ENCODE peak calls at places on chromosomes 16 and 17, in six cellular contexts. W is A549, E is endothelial cell of umbilical vein, G is K562, O is GM12878, T is HepG2. V is an unnamed sample.

GRCh38 chr17:67779098-67779672 is 46.1 kb upstream of the BPTF start:
- DNase-seq in W (peak), E (peak), G (peak), O (no peak), T (peak), V (peak)

GRCh38 chr16:84689126-84689525 is 10.7 kb upstream of the USP10 start:
- DNase-seq in W (no peak), E (peak), G (no peak), O (no peak), T (no peak), V (no peak)

GRCh38 chr17:61399131-61400057 is at the start of gene TBX2:
- DNase-seq in W (peak), E (no peak), G (no peak), O (no peak), T (peak), V (no peak)

GRCh38 chr17:29977836-29978235 is 36.4 kb downstream of the EFCAB5 start:
- DNase-seq in W (no peak), E (no peak), G (no peak), O (no peak), T (no peak), V (no peak)

GRCh38 chr17:69492410-69493071 is 78.0 kb downstream of the MAP2K6 start:
- DNase-seq in W (peak), E (no peak), G (no peak), O (no peak), T (no peak), V (no peak)

GRCh38 chr16:65965632-65966031 is 400.9 kb upstream of the CDH5 start:
- DNase-seq in W (no peak), E (no peak), G (no peak), O (no peak), T (no peak), V (no peak)

GRCh38 chr16:17269434-17269833 is 201.3 kb downstream of the XYLT1 start:
- DNase-seq in W (no peak), E (no peak), G (no peak), O (no peak), T (no peak), V (peak)

GRCh38 chr16:50644730-50645129 is 36.4 kb downstream of the SNX20 start:
- DNase-seq in W (no peak), E (no peak), G (no peak), O (no peak), T (no peak), V (peak)

GRCh38 chr16:23006380-23006779 is 142.9 kb downstream of the USP31 start:
- DNase-seq in W (no peak), E (no peak), G (no peak), O (no peak), T (no peak), V (peak)

GRCh38 chr17:40514013-40514875 is 12.8 kb upstream of the TNS4 start:
- DNase-seq in W (no peak), E (no peak), G (no peak), O (no peak), T (no peak), V (no peak)

GRCh38 chr16:84751947-84752346 is 52.1 kb downstream of the USP10 start:
- DNase-seq in W (no peak), E (peak), G (no peak), O (peak), T (no peak), V (peak)

GRCh38 chr16:14600164-14600563 is 29.9 kb downstream of the PARN start:
- DNase-seq in W (peak), E (peak), G (peak), O (no peak), T (peak), V (peak)

GRCh38 chr17:17363638-17364337 is 60.6 kb downstream of the NT5M start:
- DNase-seq in W (no peak), E (no peak), G (no peak), O (no peak), T (no peak), V (no peak)

GRCh38 chr16:5709889-5710288 is 612.3 kb upstream of the EEF2KMT start:
- DNase-seq in W (no peak), E (no peak), G (no peak), O (no peak), T (no peak), V (peak)

GRCh38 chr16:72561-73537 is at the start of gene RHBDF1:
- DNase-seq in W (peak), E (peak), G (peak), O (no peak), T (no peak), V (peak)

GRCh38 chr17:4365628-4366311 is 705 bp downstream of the UBE2G1 start:
- DNase-seq in W (no peak), E (peak), G (peak), O (no peak), T (no peak), V (peak)

GRCh38 chr16:82672676-82673075 is 45.9 kb downstream of the CDH13 start:
- DNase-seq in W (no peak), E (no peak), G (no peak), O (no peak), T (no peak), V (no peak)

GRCh38 chr16:66085651-66086050 is 280.8 kb upstream of the CDH5 start:
- DNase-seq in W (no peak), E (no peak), G (no peak), O (no peak), T (no peak), V (no peak)

GRCh38 chr17:77327181-77327565 is 186.4 kb downstream of the SEC14L1 start:
- DNase-seq in W (no peak), E (no peak), G (no peak), O (no peak), T (no peak), V (no peak)
- TF ChIP-seq MYC in W (no peak), E (no peak), G (no peak), O (no peak), T (no peak), V (no peak)

DNA sequence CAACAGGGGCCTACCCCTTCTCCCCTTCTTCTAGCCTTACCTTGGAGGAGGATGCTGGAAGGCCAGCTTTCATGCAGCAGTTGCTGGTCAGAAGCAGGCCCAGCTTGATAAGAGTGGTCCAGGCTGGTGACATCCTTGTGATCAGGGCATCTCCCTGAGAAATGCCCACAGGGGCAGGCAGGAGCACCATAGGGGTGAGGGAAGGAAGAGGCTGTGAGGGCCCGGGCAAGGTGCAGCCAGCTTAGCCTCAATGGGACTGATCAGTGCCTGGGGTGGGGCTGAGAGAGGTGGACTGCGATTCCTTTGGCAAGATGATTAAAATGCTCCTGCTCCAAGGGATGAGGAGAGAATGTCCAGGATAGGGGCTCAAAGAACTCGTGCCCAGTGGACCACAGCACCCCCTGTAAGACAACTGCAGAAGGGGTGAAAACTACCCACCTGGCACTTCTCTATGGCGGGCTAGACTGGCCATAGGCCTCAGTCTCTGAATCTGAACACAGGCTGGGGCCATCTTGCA is 9.5 kb upstream of the GALK1 start:
- DNase-seq in W (no peak), E (no peak), G (no peak), O (no peak), T (no peak), V (no peak)
- TF ChIP-seq POLR2A in W (no peak), E (no peak), G (no peak), O (no peak), T (no peak), V (no peak)

DNA sequence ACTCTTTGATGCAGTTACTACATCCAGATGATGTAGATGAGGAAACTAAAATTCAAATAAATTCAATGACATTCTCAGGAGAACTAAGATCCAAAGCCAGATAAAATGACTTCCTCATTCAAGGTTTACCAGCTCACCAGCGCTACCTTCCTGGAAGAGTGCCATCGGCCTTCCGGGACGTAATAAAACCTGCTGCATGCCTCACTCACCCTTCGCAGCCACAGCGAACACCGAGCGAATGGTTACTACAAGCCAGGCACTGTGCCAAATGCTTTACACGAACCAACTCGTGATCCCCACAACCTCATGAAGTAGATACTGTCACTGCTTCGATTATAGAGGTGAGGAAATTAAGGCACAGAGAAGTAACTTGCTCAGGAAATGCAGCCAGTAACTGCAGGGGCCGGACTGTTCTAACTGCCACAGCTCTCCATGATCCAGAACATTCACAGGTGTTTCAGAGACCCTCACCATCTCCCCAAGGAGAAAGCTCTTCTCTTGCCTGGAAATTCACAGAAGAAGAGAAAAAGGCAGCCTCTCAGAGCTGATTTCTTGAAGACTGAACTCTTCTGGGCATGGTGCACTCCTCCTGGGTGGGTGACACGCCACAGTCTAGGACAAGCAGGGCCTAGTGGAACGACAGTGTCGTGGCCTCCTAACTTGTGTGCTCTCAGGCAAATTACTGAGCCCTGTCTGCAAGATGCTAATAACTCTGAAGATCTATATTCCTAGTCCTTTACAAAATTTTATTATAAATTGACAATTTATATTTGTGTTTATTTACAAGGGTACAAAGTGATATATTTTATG is 46.8 kb downstream of the HIC1 start:
- DNase-seq in W (no peak), E (no peak), G (no peak), O (no peak), T (no peak), V (peak)
- TF ChIP-seq MAX in W (no peak), E (no peak), G (no peak), O (no peak), T (no peak), V (no peak)

GRCh38 chr17:44204453-44204882 is 4.8 kb upstream of the ATXN7L3 start:
- DNase-seq in W (no peak), E (no peak), G (peak), O (no peak), T (no peak), V (peak)

GRCh38 chr17:44209786-44210341 is 9.6 kb downstream of the UBTF start:
- DNase-seq in W (no peak), E (no peak), G (no peak), O (no peak), T (no peak), V (peak)

GRCh38 chr17:44206825-44207155 is 7.1 kb upstream of the ATXN7L3 start:
- DNase-seq in W (no peak), E (no peak), G (no peak), O (no peak), T (no peak), V (no peak)

GRCh38 chr17:44205962-44206824 is 6.5 kb upstream of the ATXN7L3 start:
- DNase-seq in W (no peak), E (no peak), G (no peak), O (no peak), T (no peak), V (no peak)

GRCh38 chr17:44207319-44207718 is 7.6 kb upstream of the ATXN7L3 start:
- DNase-seq in W (no peak), E (no peak), G (no peak), O (no peak), T (no peak), V (no peak)
- TF ChIP-seq MYC in W (no peak), E (no peak), G (no peak), O (no peak), T (no peak), V (no peak)

GRCh38 chr17:62703269-62703775 is 75.9 kb downstream of the MRC2 start:
- DNase-seq in W (peak), E (peak), G (no peak), O (no peak), T (no peak), V (no peak)
- TF ChIP-seq POLR2A in W (no peak), E (no peak), G (no peak), O (no peak), T (no peak), V (no peak)

GRCh38 chr16:54098247-54098646 is 188.3 kb downstream of the IRX3 start:
- DNase-seq in W (no peak), E (no peak), G (no peak), O (no peak), T (no peak), V (no peak)
- TF ChIP-seq MAX in W (no peak), E (no peak), G (no peak), O (no peak), T (no peak), V (no peak)

GRCh38 chr17:81020767-81021497 is 14.0 kb upstream of the BAIAP2 start:
- DNase-seq in W (no peak), E (no peak), G (peak), O (no peak), T (no peak), V (no peak)

GRCh38 chr17:81016575-81016974 is 18.4 kb upstream of the BAIAP2 start:
- DNase-seq in W (no peak), E (no peak), G (no peak), O (no peak), T (no peak), V (no peak)

GRCh38 chr17:81019563-81020442 is 15.1 kb upstream of the BAIAP2 start:
- DNase-seq in W (no peak), E (no peak), G (peak), O (no peak), T (no peak), V (no peak)

GRCh38 chr17:81020443-81020766 is 14.5 kb upstream of the BAIAP2 start:
- DNase-seq in W (no peak), E (no peak), G (no peak), O (no peak), T (no peak), V (no peak)

GRCh38 chr17:81018044-81018802 is 16.7 kb upstream of the BAIAP2 start:
- DNase-seq in W (no peak), E (peak), G (peak), O (peak), T (no peak), V (peak)
- TF ChIP-seq MYC in W (no peak), E (no peak), G (no peak), O (no peak), T (no peak), V (no peak)

DNA sequence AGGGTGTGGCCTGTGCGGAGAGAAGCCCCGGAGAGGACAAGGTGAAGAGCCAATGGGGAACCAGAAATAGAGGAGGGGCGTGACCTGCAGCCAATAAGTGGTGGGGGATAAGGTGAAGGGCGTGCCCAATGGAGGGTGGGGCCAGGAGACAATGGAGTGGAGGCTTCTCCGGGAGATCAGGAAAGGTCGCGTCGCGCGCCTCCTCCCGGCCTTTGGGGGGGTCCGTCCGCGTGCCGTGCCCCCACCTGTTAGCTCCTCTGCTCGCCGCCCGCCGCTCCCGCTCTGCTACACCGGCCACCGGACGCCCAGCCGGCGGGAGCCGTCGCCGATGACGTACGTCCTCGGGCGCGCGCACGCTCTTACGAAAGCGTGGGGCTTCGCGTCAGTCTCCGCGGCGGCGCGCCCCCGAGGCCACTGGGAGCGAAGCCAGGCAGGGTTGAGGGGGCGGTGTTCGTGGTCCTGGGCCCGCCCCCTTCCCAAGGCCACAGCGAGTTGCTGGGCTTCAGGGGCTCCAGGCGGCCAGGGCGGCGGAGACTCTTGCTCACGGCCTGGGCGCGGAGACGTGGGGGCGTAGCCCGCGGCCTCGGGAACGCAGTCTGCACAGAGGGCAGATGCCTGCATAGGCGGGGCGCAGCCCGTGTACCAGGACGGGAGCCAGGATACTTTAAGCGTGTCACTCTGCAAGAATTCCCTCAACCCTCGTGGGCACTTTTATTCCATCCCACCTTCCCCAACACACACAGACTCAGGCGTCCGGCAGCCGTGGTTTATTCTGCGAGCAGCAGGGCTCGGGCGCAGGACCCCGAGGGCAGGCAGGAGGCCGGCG is at the start of gene MATCAP1:
- DNase-seq in W (peak), E (peak), G (peak), O (peak), T (peak), V (peak)
- TF ChIP-seq POLR2A in W (peak), E (peak), G (peak), O (peak), T (no peak), V (peak)

V was measured in NB4.